ENCODE peak calls at places on chromosomes 13 and 19, in eight cellular contexts. One of them, this sample, is unnamed.

GRCh38 chr19:6464070-6464873 is at the start of gene CRB3:
- DNase-seq in neural progenitor cell: peak; percentile 53
- DNase-seq in endothelial cell of umbilical vein: no peak
- DNase-seq in breast epithelium: peak; percentile 93
- DNase-seq in upper lobe of left lung: peak; percentile 94
- DNase-seq in left ventricle myocardium inferior: no peak
- DNase-seq in GM23338: peak; percentile 99
- DNase-seq in ascending aorta: no peak
- DNase-seq in this sample: no peak

GRCh38 chr19:14370169-14370998 is 10.9 kb upstream of the ADGRE5 start:
- DNase-seq in GM23338: no peak
- DNase-seq in breast epithelium: no peak
- DNase-seq in endothelial cell of umbilical vein: no peak
- DNase-seq in left ventricle myocardium inferior: no peak
- DNase-seq in neural progenitor cell: no peak
- DNase-seq in upper lobe of left lung: no peak
- DNase-seq in ascending aorta: no peak
- DNase-seq in this sample: no peak

GRCh38 chr13:51249767-51250741 is 27.9 kb downstream of the FAM124A start:
- DNase-seq in breast epithelium: no peak
- DNase-seq in upper lobe of left lung: no peak
- DNase-seq in endothelial cell of umbilical vein: peak; percentile 10
- DNase-seq in left ventricle myocardium inferior: no peak
- DNase-seq in ascending aorta: no peak
- DNase-seq in GM23338: peak; percentile 44
- DNase-seq in neural progenitor cell: no peak
- DNase-seq in this sample: no peak

GRCh38 chr13:85137516-85137915 is 661.7 kb downstream of the SLITRK6 start:
- DNase-seq in GM23338: no peak
- DNase-seq in breast epithelium: no peak
- DNase-seq in left ventricle myocardium inferior: no peak
- DNase-seq in upper lobe of left lung: no peak
- DNase-seq in ascending aorta: no peak
- DNase-seq in neural progenitor cell: no peak
- DNase-seq in endothelial cell of umbilical vein: no peak
- DNase-seq in this sample: no peak

GRCh38 chr13:94435604-94436226 is 43.8 kb downstream of the DCT start:
- DNase-seq in left ventricle myocardium inferior: no peak
- DNase-seq in GM23338: peak; percentile 82
- DNase-seq in breast epithelium: no peak
- DNase-seq in upper lobe of left lung: no peak
- DNase-seq in ascending aorta: no peak
- DNase-seq in endothelial cell of umbilical vein: peak; percentile 43
- DNase-seq in neural progenitor cell: peak; percentile 61
- DNase-seq in this sample: peak; percentile 75

GRCh38 chr13:97849305-97849704 is 104.2 kb upstream of the IPO5 start:
- DNase-seq in GM23338: peak; percentile 73
- DNase-seq in upper lobe of left lung: no peak
- DNase-seq in endothelial cell of umbilical vein: peak; percentile 66
- DNase-seq in ascending aorta: no peak
- DNase-seq in left ventricle myocardium inferior: no peak
- DNase-seq in neural progenitor cell: peak; percentile 20
- DNase-seq in breast epithelium: no peak
- DNase-seq in this sample: peak; percentile 59

GRCh38 chr13:44380404-44381165 is 7.0 kb downstream of the SERP2 start:
- DNase-seq in ascending aorta: no peak
- DNase-seq in neural progenitor cell: no peak
- DNase-seq in left ventricle myocardium inferior: no peak
- DNase-seq in upper lobe of left lung: no peak
- DNase-seq in GM23338: no peak
- DNase-seq in endothelial cell of umbilical vein: no peak
- DNase-seq in breast epithelium: no peak
- DNase-seq in this sample: no peak

GRCh38 chr13:99432637-99433542 is 68.4 kb upstream of the TM9SF2 start:
- DNase-seq in breast epithelium: no peak
- DNase-seq in ascending aorta: peak; percentile 86
- DNase-seq in GM23338: peak; percentile 77
- DNase-seq in endothelial cell of umbilical vein: peak; percentile 75
- DNase-seq in left ventricle myocardium inferior: peak; percentile 65
- DNase-seq in neural progenitor cell: peak; percentile 79
- DNase-seq in upper lobe of left lung: peak; percentile 78
- DNase-seq in this sample: peak; percentile 60

GRCh38 chr19:34217952-34218817 is 36.2 kb upstream of the GARRE1 start:
- DNase-seq in endothelial cell of umbilical vein: peak; percentile 58
- DNase-seq in GM23338: no peak
- DNase-seq in breast epithelium: no peak
- DNase-seq in upper lobe of left lung: no peak
- DNase-seq in left ventricle myocardium inferior: no peak
- DNase-seq in ascending aorta: no peak
- DNase-seq in neural progenitor cell: no peak
- DNase-seq in this sample: peak; percentile 85

GRCh38 chr19:30309983-30310805 is 62.0 kb upstream of the ZNF536 start:
- DNase-seq in left ventricle myocardium inferior: no peak
- DNase-seq in upper lobe of left lung: no peak
- DNase-seq in GM23338: no peak
- DNase-seq in breast epithelium: no peak
- DNase-seq in ascending aorta: no peak
- DNase-seq in neural progenitor cell: no peak
- DNase-seq in endothelial cell of umbilical vein: no peak
- DNase-seq in this sample: no peak

GRCh38 chr19:51461723-51462161 is 3.5 kb upstream of the SIGLEC8 start:
- DNase-seq in breast epithelium: no peak
- DNase-seq in endothelial cell of umbilical vein: no peak
- DNase-seq in GM23338: no peak
- DNase-seq in upper lobe of left lung: peak; percentile 39
- DNase-seq in ascending aorta: peak; percentile 60
- DNase-seq in left ventricle myocardium inferior: no peak
- DNase-seq in neural progenitor cell: no peak
- DNase-seq in this sample: no peak

GRCh38 chr19:6679139-6679538 is 9.2 kb upstream of the TNFSF14 start:
- DNase-seq in GM23338: no peak
- DNase-seq in neural progenitor cell: no peak
- DNase-seq in breast epithelium: no peak
- DNase-seq in ascending aorta: no peak
- DNase-seq in endothelial cell of umbilical vein: no peak
- DNase-seq in upper lobe of left lung: no peak
- DNase-seq in left ventricle myocardium inferior: no peak
- DNase-seq in this sample: no peak

GRCh38 chr13:110546933-110547332 is 14.6 kb downstream of the RAB20 start:
- DNase-seq in left ventricle myocardium inferior: peak; percentile 78
- DNase-seq in GM23338: no peak
- DNase-seq in upper lobe of left lung: peak; percentile 95
- DNase-seq in neural progenitor cell: no peak
- DNase-seq in breast epithelium: peak; percentile 90
- DNase-seq in endothelial cell of umbilical vein: peak; percentile 94
- DNase-seq in ascending aorta: peak; percentile 86
- DNase-seq in this sample: peak; percentile 53

GRCh38 chr13:97540696-97541095 is 106.7 kb downstream of the RAP2A start:
- DNase-seq in neural progenitor cell: no peak
- DNase-seq in ascending aorta: no peak
- DNase-seq in upper lobe of left lung: no peak
- DNase-seq in endothelial cell of umbilical vein: no peak
- DNase-seq in GM23338: no peak
- DNase-seq in left ventricle myocardium inferior: no peak
- DNase-seq in breast epithelium: no peak
- DNase-seq in this sample: peak; percentile 65

GRCh38 chr19:40714519-40715299 is 2.0 kb downstream of the COQ8B start:
- DNase-seq in endothelial cell of umbilical vein: peak; percentile 92
- DNase-seq in ascending aorta: peak; percentile 96
- DNase-seq in GM23338: peak; percentile 98
- DNase-seq in upper lobe of left lung: peak; percentile 98
- DNase-seq in breast epithelium: peak; percentile 91
- DNase-seq in left ventricle myocardium inferior: peak; percentile 95
- DNase-seq in neural progenitor cell: peak; percentile 95
- DNase-seq in this sample: peak; percentile 97

GRCh38 chr13:102847272-102848234 is 1.7 kb downstream of the ERCC5 start:
- DNase-seq in neural progenitor cell: peak; percentile 46
- DNase-seq in GM23338: peak; percentile 59
- DNase-seq in left ventricle myocardium inferior: no peak
- DNase-seq in ascending aorta: no peak
- DNase-seq in endothelial cell of umbilical vein: peak; percentile 62
- DNase-seq in upper lobe of left lung: no peak
- DNase-seq in breast epithelium: no peak
- DNase-seq in this sample: peak; percentile 61

GRCh38 chr13:44703371-44703770 is 127.2 kb upstream of the TSC22D1 start:
- DNase-seq in GM23338: no peak
- DNase-seq in ascending aorta: no peak
- DNase-seq in left ventricle myocardium inferior: no peak
- DNase-seq in breast epithelium: no peak
- DNase-seq in neural progenitor cell: no peak
- DNase-seq in endothelial cell of umbilical vein: no peak
- DNase-seq in upper lobe of left lung: no peak
- DNase-seq in this sample: no peak

GRCh38 chr13:25249001-25249543 is 38.2 kb downstream of the MTMR6 start:
- DNase-seq in neural progenitor cell: peak; percentile 53
- DNase-seq in breast epithelium: no peak
- DNase-seq in left ventricle myocardium inferior: no peak
- DNase-seq in upper lobe of left lung: no peak
- DNase-seq in GM23338: peak; percentile 68
- DNase-seq in endothelial cell of umbilical vein: no peak
- DNase-seq in ascending aorta: no peak
- DNase-seq in this sample: peak; percentile 80
- TF ChIP-seq CTCF in neural progenitor cell: peak; percentile 62
- TF ChIP-seq CTCF in breast epithelium: no peak
- TF ChIP-seq CTCF in left ventricle myocardium inferior: no peak
- TF ChIP-seq CTCF in upper lobe of left lung: no peak
- TF ChIP-seq CTCF in GM23338: peak; percentile 77
- TF ChIP-seq CTCF in endothelial cell of umbilical vein: no peak
- TF ChIP-seq CTCF in ascending aorta: no peak
- TF ChIP-seq CTCF in this sample: peak; percentile 80

DNA sequence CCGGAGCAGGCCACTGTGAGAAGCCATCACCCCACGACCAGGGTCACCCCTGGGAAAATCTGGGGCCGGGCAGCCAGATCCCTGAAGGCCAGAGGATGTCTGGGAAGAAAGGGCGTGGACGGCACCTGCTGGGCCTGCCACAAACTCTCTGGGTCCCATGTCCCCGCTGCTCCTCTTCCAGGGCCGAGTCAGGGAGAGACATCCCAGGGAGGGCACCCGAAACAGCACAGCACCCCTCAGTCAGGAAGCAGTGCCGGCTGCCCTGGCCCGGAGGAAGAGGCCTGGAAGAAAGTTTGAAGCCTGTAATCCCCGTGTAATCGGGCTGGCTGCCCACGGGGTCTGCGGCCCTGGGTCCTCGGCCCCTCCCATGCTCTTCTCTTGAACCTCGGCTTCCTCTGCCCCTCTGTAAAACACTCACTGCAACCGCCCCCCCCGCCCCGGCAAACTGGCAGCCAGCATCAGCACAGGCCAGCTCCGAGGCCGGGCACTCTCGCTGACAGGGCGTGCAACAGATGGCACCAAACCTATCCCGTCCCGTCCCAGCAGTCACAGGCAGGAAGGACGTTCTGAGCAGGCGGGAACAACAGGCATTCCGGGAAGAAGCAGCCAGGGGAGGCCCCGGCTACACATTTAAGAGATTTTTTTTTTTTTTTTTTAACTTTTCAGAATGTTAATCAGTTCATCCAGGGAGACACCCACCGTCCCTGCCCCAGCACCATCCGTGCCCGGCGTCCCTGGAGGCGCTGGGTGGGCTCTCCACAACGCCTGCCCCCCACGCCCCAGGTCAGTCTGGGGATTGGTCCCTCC is 1.5 kb downstream of the SBNO2 start:
- DNase-seq in breast epithelium: peak; percentile 71
- DNase-seq in neural progenitor cell: peak; percentile 52
- DNase-seq in left ventricle myocardium inferior: no peak
- DNase-seq in upper lobe of left lung: peak; percentile 77
- DNase-seq in ascending aorta: peak; percentile 87
- DNase-seq in GM23338: no peak
- DNase-seq in endothelial cell of umbilical vein: peak; percentile 30
- DNase-seq in this sample: peak; percentile 79
- H3K4me1 ChIP-seq in breast epithelium: peaks cover 38% of the 10 kb centered on the region
- H3K4me1 ChIP-seq in neural progenitor cell: peaks cover 17% of the 10 kb centered on the region
- H3K4me1 ChIP-seq in left ventricle myocardium inferior: peaks cover 39% of the 10 kb centered on the region
- H3K4me1 ChIP-seq in upper lobe of left lung: peaks cover 48% of the 10 kb centered on the region
- H3K4me1 ChIP-seq in ascending aorta: peaks cover 12% of the 10 kb centered on the region
- H3K4me1 ChIP-seq in GM23338: no peaks in the 10 kb centered on the region
- H3K4me1 ChIP-seq in endothelial cell of umbilical vein: peaks cover 7% of the 10 kb centered on the region
- H3K4me1 ChIP-seq in this sample: peaks cover 42% of the 10 kb centered on the region

DNA sequence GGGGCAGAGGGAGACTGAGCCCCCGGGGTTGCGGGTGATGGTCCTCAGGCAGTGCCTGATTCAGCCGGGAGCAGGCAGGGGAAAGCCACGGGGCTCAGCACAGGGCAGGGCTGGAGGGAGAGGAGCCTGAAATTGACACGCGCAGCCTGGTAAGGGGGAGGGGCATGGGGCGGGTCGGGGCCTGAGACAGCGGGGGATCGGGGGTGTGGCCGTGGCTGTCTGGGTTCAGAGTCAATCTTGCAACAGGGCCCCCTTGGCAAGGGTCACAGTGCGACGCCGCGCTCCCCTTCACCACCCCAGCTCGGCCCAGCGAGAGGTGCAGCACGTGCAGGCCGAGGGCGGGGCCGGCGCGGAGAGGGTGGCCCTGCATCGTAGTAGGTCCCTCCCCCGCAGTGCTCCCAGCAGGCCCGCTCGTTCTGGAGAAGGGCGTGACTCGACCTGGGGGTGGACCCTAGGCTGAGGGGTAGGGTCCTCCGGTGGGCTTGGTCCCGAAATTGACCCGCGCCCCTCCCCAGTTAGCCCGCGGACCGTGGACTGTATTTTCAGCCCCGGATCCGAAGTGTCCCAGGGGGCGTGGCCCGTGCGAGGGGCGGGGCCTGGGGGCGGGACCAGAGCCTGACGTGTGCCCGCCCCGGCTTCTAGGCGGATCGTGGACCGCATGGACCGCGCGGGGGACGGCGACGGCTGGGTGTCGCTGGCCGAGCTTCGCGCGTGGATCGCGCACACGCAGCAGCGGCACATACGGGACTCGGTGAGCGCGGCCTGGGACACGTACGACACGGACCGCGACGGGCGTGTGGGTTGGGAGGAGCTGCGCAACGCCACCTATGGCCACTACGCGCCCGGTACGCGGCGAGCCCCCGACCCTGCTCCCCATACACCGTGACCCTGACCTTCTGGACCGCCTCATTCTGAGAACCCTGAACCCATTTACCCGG is 6.0 kb downstream of the RCN3 start:
- DNase-seq in endothelial cell of umbilical vein: peak; percentile 85
- DNase-seq in upper lobe of left lung: peak; percentile 78
- DNase-seq in neural progenitor cell: peak; percentile 84
- DNase-seq in GM23338: peak; percentile 83
- DNase-seq in ascending aorta: peak; percentile 84
- DNase-seq in left ventricle myocardium inferior: peak; percentile 81
- DNase-seq in breast epithelium: peak; percentile 75
- DNase-seq in this sample: peak; percentile 81
- TF ChIP-seq CTCF in endothelial cell of umbilical vein: peak; percentile 53
- TF ChIP-seq CTCF in upper lobe of left lung: peak; percentile 53
- TF ChIP-seq CTCF in neural progenitor cell: peak; percentile 50
- TF ChIP-seq CTCF in GM23338: peak; percentile 40
- TF ChIP-seq CTCF in ascending aorta: peak; percentile 11
- TF ChIP-seq CTCF in left ventricle myocardium inferior: peak; percentile 50
- TF ChIP-seq CTCF in breast epithelium: peak; percentile 50
- TF ChIP-seq CTCF in this sample: no peak

DNA sequence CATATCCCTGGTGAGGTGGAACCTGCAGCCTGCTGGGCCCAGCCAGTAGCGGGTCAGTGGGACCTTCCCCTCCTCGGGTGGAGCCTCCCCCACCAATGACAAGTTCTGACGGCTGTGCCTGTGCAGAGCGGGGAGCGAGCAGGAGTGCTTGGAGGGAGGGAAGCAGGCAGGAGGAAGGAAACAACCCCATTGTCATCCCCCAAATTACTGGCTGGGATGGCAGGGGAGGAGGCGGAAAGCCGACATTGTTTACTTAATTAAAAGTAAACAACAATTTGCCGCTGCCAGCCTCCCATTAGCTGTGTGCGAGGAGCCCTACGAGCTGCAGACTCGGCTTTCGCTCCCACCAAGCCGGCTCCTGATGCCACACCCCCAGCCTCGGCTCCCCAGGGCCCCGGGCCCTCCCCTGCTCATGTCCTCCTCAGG is 45.5 kb downstream of the LYL1 start:
- DNase-seq in endothelial cell of umbilical vein: peak; percentile 17
- DNase-seq in upper lobe of left lung: no peak
- DNase-seq in GM23338: no peak
- DNase-seq in ascending aorta: no peak
- DNase-seq in left ventricle myocardium inferior: no peak
- DNase-seq in neural progenitor cell: peak; percentile 71
- DNase-seq in breast epithelium: no peak
- DNase-seq in this sample: no peak
- H3K4me1 ChIP-seq in endothelial cell of umbilical vein: peaks cover 64% of the 10 kb centered on the region
- H3K4me1 ChIP-seq in upper lobe of left lung: peaks cover 96% of the 10 kb centered on the region
- H3K4me1 ChIP-seq in GM23338: peaks cover 74% of the 10 kb centered on the region
- H3K4me1 ChIP-seq in ascending aorta: peaks cover 98% of the 10 kb centered on the region
- H3K4me1 ChIP-seq in left ventricle myocardium inferior: peaks cover 100% of the 10 kb centered on the region
- H3K4me1 ChIP-seq in neural progenitor cell: peaks cover 79% of the 10 kb centered on the region
- H3K4me1 ChIP-seq in breast epithelium: peaks cover 78% of the 10 kb centered on the region
- H3K4me1 ChIP-seq in this sample: peaks cover 82% of the 10 kb centered on the region